ENCODE peak calls at places on chromosome 1, in four cellular contexts. W is keratinocyte, C is upper lobe of right lung, M is IMR-90. I is an unnamed sample. For H3K4me1, the result is how much of the 10 kb centered on the place peaks cover.

GRCh38 chr1:109116286-109116685 is 2.4 kb downstream of the ELAPOR1 start:
- DNase-seq in W (no peak), C (no peak), M (no peak), I (no peak)

GRCh38 chr1:26169669-26170471 is at the start of gene ZNF593:
- DNase-seq in W (peak), C (peak), M (peak), I (peak)

GRCh38 chr1:157073944-157074685 is 25.5 kb downstream of the ETV3L start:
- DNase-seq in W (peak), C (peak), M (peak), I (peak)

GRCh38 chr1:238653693-238654321 is 732.6 kb upstream of the CHRM3 start:
- DNase-seq in W (no peak), C (no peak), M (peak), I (no peak)

GRCh38 chr1:26156285-26157038 is 2.4 kb upstream of the FAM110D start:
- DNase-seq in W (no peak), C (no peak), M (no peak), I (peak)

GRCh38 chr1:213989071-213989739 is 1.4 kb downstream of the PROX1 start:
- DNase-seq in W (no peak), C (no peak), M (no peak), I (no peak)

GRCh38 chr1:205926213-205926612 is 17.0 kb downstream of the SLC26A9 start:
- DNase-seq in W (no peak), C (no peak), M (no peak), I (no peak)

GRCh38 chr1:10250663-10251062 is 40.3 kb downstream of the KIF1B start:
- DNase-seq in W (no peak), C (no peak), M (no peak), I (no peak)

GRCh38 chr1:147541672-147542548 is 609 bp downstream of the BCL9 start:
- DNase-seq in W (no peak), C (peak), M (peak), I (peak)

GRCh38 chr1:201999625-202000238 is 10.7 kb upstream of the ELF3 start:
- DNase-seq in W (no peak), C (no peak), M (peak), I (no peak)

GRCh38 chr1:163928080-163928479 is 606.3 kb downstream of the NUF2 start:
- DNase-seq in W (no peak), C (no peak), M (no peak), I (no peak)

GRCh38 chr1:150221552-150221951 is 14.4 kb downstream of the ANP32E start:
- DNase-seq in W (no peak), C (no peak), M (peak), I (no peak)

GRCh38 chr1:28139033-28139712 is 37.3 kb downstream of the PTAFR start:
- DNase-seq in W (no peak), C (no peak), M (peak), I (no peak)

GRCh38 chr1:22544606-22545005 is 18.7 kb upstream of the EPHA8 start:
- DNase-seq in W (no peak), C (no peak), M (no peak), I (no peak)

GRCh38 chr1:22545126-22545525 is 18.2 kb upstream of the EPHA8 start:
- DNase-seq in W (no peak), C (no peak), M (no peak), I (no peak)

GRCh38 chr1:22550021-22550420 is 13.3 kb upstream of the EPHA8 start:
- DNase-seq in W (no peak), C (no peak), M (no peak), I (no peak)

GRCh38 chr1:22547186-22547817 is 16.0 kb upstream of the EPHA8 start:
- DNase-seq in W (no peak), C (no peak), M (no peak), I (no peak)

GRCh38 chr1:22547818-22548454 is 15.4 kb upstream of the EPHA8 start:
- DNase-seq in W (no peak), C (no peak), M (no peak), I (no peak)
- H3K4me3 ChIP-seq in W (no peak), C (no peak), M (no peak), I (no peak)

GRCh38 chr1:20587639-20588017 is 1.3 kb upstream of the CDA start:
- DNase-seq in W (no peak), C (no peak), M (peak), I (no peak)
- H3K27ac ChIP-seq in W (no peak), C (no peak), M (no peak), I (peak)

GRCh38 chr1:12336436-12336835 is 106.6 kb downstream of the VPS13D start:
- DNase-seq in W (no peak), C (no peak), M (peak), I (no peak)
- H3K4me1 ChIP-seq in W (under half), C (under half), M (under half), I (half or more)

DNA sequence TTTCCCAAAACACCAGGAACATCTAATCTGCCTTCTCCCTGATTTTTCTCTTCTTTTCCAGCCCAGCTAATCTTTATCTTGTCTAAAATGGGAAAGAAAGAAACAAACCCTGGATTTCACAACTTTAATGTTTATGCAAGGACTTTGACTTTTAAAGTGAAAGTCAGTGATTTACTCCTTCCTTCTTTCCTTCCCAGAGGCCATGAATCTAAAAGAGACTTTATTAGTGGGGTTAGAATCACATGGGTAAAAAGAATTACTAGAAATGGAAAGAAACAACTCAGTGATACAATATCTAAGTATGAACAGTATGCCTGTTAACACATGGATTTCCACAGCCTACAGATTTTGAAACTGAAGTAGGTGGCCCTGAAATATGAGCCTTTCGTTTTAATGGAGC is 59.8 kb upstream of the KCNK2 start:
- DNase-seq in W (no peak), C (no peak), M (peak), I (no peak)
- H3K4me3 ChIP-seq in W (no peak), C (no peak), M (peak), I (no peak)

DNA sequence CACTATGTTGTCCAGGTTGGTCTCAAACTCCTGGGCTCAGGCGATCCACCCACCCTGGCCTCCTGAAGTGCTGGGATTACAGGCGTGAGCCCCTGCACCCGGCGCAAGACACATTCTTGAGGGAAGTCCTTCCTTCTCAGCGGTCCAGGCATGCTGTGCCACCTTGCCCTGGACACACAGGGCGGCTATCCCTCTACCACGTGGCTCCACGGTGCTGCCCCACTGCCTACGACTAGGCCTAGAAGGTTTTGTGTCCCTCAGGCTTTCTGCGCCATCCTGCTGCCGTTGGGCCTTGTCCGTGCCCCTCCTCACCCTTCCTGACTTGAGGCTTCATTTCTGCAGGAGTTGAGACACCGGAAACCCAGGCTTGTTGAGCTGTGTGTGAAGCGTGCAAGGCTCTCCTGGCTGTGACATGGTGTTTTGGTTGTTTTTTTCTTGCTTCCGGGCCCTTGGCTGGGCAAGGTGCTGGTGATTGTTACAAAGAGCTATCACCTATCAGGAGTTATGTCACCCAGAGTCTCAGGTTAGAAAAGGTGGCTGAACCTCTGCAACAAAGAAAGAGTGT is 13.9 kb downstream of the C1orf174 start:
- DNase-seq in W (no peak), C (no peak), M (no peak), I (no peak)
- H3K27ac ChIP-seq in W (no peak), C (no peak), M (no peak), I (no peak)

GRCh38 chr1:181095763-181096184 is 7.3 kb downstream of the IER5 start:
- DNase-seq in W (no peak), C (no peak), M (no peak), I (no peak)
- H3K4me1 ChIP-seq in W (under half), C (half or more), M (under half), I (half or more)

GRCh38 chr1:114758251-114758832 is 558 bp upstream of the CSDE1 start:
- DNase-seq in W (no peak), C (no peak), M (no peak), I (no peak)
- H3K4me3 ChIP-seq in W (peak), C (peak), M (peak), I (peak)

DNA sequence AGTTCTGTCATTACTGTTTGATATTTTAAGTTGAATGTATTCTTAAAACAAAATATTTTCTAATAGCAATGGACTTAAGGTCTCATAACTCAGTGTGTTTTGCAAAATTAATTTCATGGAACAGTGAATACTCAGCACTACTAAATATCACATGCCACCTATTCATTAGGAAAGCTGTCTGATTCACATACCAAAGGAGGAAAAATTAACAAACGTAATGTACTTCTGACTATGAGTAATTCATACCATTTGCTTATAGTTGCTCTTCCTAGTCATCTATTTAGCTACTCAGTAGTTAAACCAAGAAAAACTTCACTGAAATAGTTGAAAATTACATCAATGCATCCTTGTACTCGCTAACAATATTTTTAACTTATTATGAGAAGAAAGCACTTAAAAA is 35.2 kb downstream of the TP53BP2 start:
- DNase-seq in W (no peak), C (no peak), M (no peak), I (no peak)
- H3K27ac ChIP-seq in W (no peak), C (no peak), M (no peak), I (no peak)